ENCODE peak calls at places on chromosomes 12 and 14, in four cellular contexts. F is left ventricle myocardium inferior, H is epithelial cell of esophagus, D is tibial artery. P is an unnamed sample.

GRCh38 chr14:52314521-52315354 is 626 bp downstream of the PTGER2 start:
- DNase-seq in D (no peak), F (peak), H (peak), P (no peak)

GRCh38 chr12:6963016-6963731 is 7.3 kb downstream of the PHB2 start:
- DNase-seq in D (peak), F (peak), H (peak), P (no peak)

GRCh38 chr14:89747146-89747545 is 207.4 kb downstream of the EFCAB11 start:
- DNase-seq in D (no peak), F (no peak), H (no peak), P (no peak)

GRCh38 chr12:64976131-64976530 is 145.0 kb downstream of the WIF1 start:
- DNase-seq in H (no peak), F (no peak), D (no peak), P (no peak)

GRCh38 chr12:124680863-124681778 is 113.7 kb upstream of the NCOR2 start:
- DNase-seq in F (peak), D (peak), H (peak), P (peak)

GRCh38 chr12:24404086-24404815 is 454.8 kb upstream of the SOX5 start:
- DNase-seq in F (no peak), D (no peak), H (no peak), P (no peak)

GRCh38 chr12:52749827-52750226 is 27.3 kb downstream of the KRT76 start:
- DNase-seq in F (no peak), D (no peak), H (no peak), P (no peak)

GRCh38 chr14:45641541-45641940 is 388.5 kb upstream of the MIS18BP1 start:
- DNase-seq in D (no peak), F (no peak), H (no peak), P (no peak)

GRCh38 chr14:65318636-65319506 is 93.7 kb upstream of the FUT8 start:
- DNase-seq in D (no peak), F (no peak), H (no peak), P (no peak)

GRCh38 chr14:87133073-87133815 is 859.7 kb downstream of the GALC start:
- DNase-seq in F (peak), H (peak), D (no peak), P (no peak)

GRCh38 chr12:124681779-124682391 is 114.5 kb upstream of the NCOR2 start:
- DNase-seq in H (peak), F (peak), D (peak), P (no peak)

GRCh38 chr12:104166465-104166864 is 28.5 kb upstream of the NFYB start:
- DNase-seq in D (peak), F (peak), H (no peak), P (no peak)

DNA sequence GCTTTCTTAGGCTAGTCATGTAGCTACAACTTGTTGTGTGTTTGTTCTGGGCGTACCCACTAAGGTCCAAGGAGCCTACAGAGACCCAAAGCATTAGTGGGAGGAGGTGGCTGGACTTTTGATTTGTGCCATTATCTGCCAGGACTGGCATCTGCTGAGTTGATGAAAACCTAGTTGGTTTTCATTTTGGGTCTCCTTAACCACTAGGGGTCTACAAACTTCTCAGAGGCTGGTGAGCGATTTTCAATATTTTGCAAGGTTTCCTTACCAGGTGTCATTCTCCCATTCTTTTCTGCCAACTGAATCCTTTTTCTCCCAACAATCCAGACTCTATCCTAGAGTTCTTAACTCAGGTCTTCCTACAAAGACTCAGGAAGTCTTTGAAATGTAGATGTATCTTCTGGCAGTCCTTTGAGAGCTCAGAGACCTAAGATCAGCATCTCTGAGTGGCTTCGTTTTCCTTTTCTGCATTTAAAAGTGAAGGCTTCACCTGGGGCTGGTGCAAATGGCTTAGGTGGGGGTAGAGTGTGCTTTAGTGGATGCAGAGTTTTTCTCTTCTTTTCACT is 150.0 kb upstream of the RMST start:
- DNase-seq in H (no peak), F (no peak), D (no peak), P (no peak)
- TF ChIP-seq CTCF in H (no peak), F (no peak), D (no peak), P (no peak)

DNA sequence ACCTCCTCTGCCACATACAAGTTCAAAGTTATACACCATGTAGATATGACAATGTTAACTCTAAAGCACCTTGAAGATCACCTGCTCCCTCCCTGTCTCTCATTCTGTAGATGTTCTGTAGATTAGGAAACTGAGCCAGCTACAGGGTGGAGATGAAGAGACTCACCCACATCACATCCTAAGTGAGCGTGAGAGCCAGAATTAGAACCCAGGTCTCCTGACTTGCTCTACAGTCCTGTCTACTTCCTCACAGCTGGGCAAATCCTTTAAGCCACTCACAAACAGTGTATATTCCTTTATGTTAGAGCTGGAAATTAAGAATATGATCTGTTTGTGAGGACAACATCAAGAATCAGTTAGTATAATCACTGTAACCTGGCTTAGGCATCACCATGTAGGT is 1.8 kb downstream of the APPL2 start:
- DNase-seq in F (no peak), D (no peak), H (no peak), P (no peak)
- H3K4me3 ChIP-seq in F (peak), D (peak), H (no peak), P (peak)

DNA sequence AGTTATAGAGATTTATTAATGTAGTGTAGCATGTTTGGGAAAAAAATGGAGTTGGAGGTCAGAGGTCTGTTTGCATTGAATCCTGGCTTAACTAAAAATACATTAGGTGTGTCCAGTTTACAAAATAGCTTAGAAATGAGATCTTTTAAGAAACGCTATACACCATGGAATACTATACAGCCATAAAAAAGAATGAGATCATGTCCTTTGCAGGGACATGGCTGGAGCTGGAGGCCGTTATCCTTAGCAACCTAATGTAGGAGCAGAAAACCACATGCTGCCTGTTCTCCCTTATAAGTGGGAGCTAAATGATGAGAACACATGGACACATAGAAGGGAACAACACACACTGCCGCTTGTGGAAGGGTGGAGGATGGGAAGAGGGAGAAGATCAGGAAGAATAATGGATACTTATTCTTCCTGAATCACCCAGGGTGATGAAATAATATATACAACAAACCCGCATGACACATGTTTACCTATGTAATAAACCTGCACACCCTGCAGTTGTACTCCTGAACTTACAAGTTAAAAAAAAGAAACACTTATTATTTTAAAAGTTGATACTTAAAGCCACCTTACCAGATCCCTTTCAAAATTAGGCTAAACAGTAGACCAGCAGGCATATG is 14.0 kb upstream of the MYRFL start:
- DNase-seq in F (no peak), D (no peak), H (peak), P (no peak)
- TF ChIP-seq CTCF in F (no peak), D (no peak), H (no peak), P (no peak)

DNA sequence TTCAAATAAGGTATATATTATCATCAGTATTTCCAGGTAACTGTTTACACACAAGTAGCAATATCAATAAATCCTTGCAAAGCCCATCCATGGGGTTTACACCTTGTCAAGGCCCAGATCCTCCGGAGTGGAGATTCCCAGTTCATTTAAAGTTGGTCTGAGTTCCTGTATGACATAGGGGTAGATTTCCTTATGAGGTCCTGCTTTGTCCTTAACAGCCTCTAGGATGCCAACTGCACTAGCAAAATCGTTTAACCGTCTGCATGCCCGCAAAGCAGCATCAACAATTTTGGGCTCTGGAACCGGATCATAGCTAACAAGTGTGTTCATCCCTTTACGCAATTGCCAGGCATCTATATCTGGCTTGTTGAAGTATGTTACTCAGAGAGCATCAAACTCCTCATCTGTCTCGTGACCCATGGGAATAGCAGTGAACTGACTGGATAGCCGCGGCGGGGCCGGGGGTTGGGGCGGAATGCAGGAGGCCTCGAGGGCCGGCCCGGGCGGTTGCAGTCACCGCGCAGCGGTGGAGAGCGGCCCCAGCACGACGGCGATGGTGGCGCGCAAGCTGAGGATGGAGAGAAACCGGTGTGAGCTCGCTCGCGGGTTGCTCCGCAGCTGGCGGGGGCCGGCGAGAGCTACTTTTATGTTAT is 30.6 kb upstream of the FBXO34 start:
- DNase-seq in F (no peak), H (peak), D (no peak), P (peak)
- H3K4me3 ChIP-seq in F (peak), H (no peak), D (no peak), P (no peak)

GRCh38 chr14:72291908-72292688 is 359.9 kb downstream of the RGS6 start:
- DNase-seq in H (peak), D (no peak), F (no peak), P (peak)

DNA sequence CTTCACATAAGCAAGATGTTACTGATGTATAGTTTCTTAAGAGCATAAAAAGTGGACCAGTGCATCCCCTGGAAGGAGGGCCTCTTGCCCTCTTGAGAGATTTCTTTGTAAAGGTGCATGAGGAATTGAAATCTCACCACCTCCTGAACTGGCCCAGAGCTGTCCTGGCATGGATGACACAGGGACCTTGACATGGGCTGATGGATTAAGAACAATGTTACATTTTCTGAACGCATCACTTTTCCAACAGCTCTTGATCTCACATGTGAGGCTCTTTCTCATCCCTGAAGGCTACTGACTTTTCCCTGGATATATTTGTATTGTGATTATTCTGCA is 360.4 kb downstream of the RGS6 start:
- DNase-seq in H (no peak), D (no peak), F (no peak), P (no peak)
- TF ChIP-seq CTCF in H (no peak), D (no peak), F (peak), P (no peak)

DNA sequence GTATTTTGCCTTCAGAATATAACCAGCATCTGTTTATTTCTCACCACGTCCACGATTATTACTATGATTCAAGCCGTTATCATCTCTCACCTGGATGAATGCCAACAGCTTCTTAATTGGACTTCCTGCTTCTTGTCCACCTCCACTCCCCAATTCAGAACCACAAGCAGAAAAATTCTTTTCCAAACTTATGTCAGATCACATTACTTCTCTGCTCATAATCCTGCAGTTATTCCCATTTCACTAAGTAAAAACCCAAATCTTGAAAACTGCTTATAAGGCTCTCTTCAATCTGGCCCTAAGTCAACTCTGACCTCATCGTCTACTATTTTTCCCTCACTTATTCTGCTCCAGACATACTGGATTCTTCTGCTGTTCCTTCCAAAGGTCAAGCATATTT is 2.0 kb downstream of the CRY1 start:
- DNase-seq in H (peak), F (no peak), D (no peak), P (no peak)
- H3K4me3 ChIP-seq in H (no peak), F (peak), D (peak), P (peak)

GRCh38 chr12:122516544-122517361 is 10.0 kb downstream of the RSRC2 start:
- DNase-seq in F (no peak), H (no peak), D (no peak), P (no peak)

GRCh38 chr12:122520676-122521075 is 6.1 kb downstream of the RSRC2 start:
- DNase-seq in F (no peak), H (no peak), D (no peak), P (no peak)

GRCh38 chr12:122517877-122518276 is 8.9 kb downstream of the RSRC2 start:
- DNase-seq in D (no peak), H (peak), F (no peak), P (peak)

GRCh38 chr12:122518908-122519307 is 7.8 kb downstream of the RSRC2 start:
- DNase-seq in D (no peak), F (no peak), H (no peak), P (no peak)

GRCh38 chr12:122519418-122519817 is 7.3 kb downstream of the RSRC2 start:
- DNase-seq in H (no peak), F (no peak), D (no peak), P (no peak)
- TF ChIP-seq CTCF in H (no peak), F (no peak), D (no peak), P (no peak)

GRCh38 chr12:12495536-12495935 is 67.1 kb downstream of the DUSP16 start:
- DNase-seq in F (no peak), H (no peak), D (no peak), P (no peak)
- H3K4me3 ChIP-seq in F (no peak), H (no peak), D (no peak), P (no peak)

GRCh38 chr14:103333754-103334643 is at the start of gene EIF5:
- DNase-seq in D (peak), H (peak), F (peak), P (peak)
- TF ChIP-seq CTCF in D (peak), H (no peak), F (peak), P (peak)